ENCODE peak calls at places on chromosomes 3 and 15, in four cellular contexts. M is left lung, V is sigmoid colon, D is GM23338. N is an unnamed sample.

GRCh38 chr3:175335229-175335628 is 476.1 kb downstream of the NAALADL2 start:
- DNase-seq in M (no peak), V (no peak), D (no peak), N (no peak)

GRCh38 chr3:101077361-101078011 is 84.3 kb upstream of the ABI3BP start:
- DNase-seq in M (no peak), V (no peak), D (no peak), N (no peak)

GRCh38 chr3:99817047-99817436 is 620 bp upstream of the CMSS1 start:
- DNase-seq in M (no peak), V (peak), D (peak), N (no peak)

GRCh38 chr3:29693863-29694262 is 413.0 kb downstream of the RBMS3 start:
- DNase-seq in M (no peak), V (no peak), D (peak), N (no peak)

GRCh38 chr3:46065294-46065705 is 38.0 kb upstream of the XCR1 start:
- DNase-seq in M (no peak), V (no peak), D (no peak), N (no peak)

GRCh38 chr3:108391917-108392585 is 95.7 kb downstream of the HHLA2 start:
- DNase-seq in M (no peak), V (no peak), D (no peak), N (no peak)

GRCh38 chr3:128984596-128984995 is 9.3 kb downstream of the CFAP92 start:
- DNase-seq in M (no peak), V (no peak), D (no peak), N (no peak)

GRCh38 chr3:11452988-11453847 is 181.0 kb downstream of the ATG7 start:
- DNase-seq in M (no peak), V (no peak), D (no peak), N (no peak)

GRCh38 chr15:40582726-40583246 is 11.3 kb upstream of the KNL1 start:
- DNase-seq in M (no peak), V (no peak), D (peak), N (no peak)

GRCh38 chr3:32421185-32421584 is 29.5 kb downstream of the CMTM7 start:
- DNase-seq in M (no peak), V (no peak), D (no peak), N (no peak)

GRCh38 chr3:183825380-183826161 is at the start of gene MAP6D1:
- DNase-seq in M (no peak), V (no peak), D (peak), N (peak)

GRCh38 chr3:114194750-114195149 is 15.9 kb upstream of the DRD3 start:
- DNase-seq in M (no peak), V (no peak), D (no peak), N (no peak)

GRCh38 chr3:135844381-135844780 is 121.1 kb upstream of the PPP2R3A start:
- DNase-seq in M (no peak), V (no peak), D (no peak), N (no peak)

GRCh38 chr3:183576487-183577107 is 21.1 kb upstream of the KLHL6 start:
- DNase-seq in M (no peak), V (peak), D (no peak), N (no peak)

GRCh38 chr15:37581866-37582532 is 352.4 kb upstream of the TMCO5A start:
- DNase-seq in M (peak), V (no peak), D (no peak), N (no peak)

GRCh38 chr15:99438691-99439523 is 126.9 kb upstream of the MEF2A start:
- DNase-seq in M (peak), V (peak), D (peak), N (peak)

GRCh38 chr15:74621546-74621920 is 5.9 kb downstream of the CLK3 start:
- DNase-seq in M (no peak), V (no peak), D (no peak), N (no peak)

GRCh38 chr15:44670087-44670945 is 6.9 kb upstream of the SPG11 start:
- DNase-seq in M (no peak), V (no peak), D (no peak), N (no peak)

GRCh38 chr3:134423153-134423552 is 48.9 kb upstream of the AMOTL2 start:
- DNase-seq in M (no peak), V (no peak), D (peak), N (no peak)

GRCh38 chr3:157526036-157526435 is 22.8 kb upstream of the VEPH1 start:
- DNase-seq in M (no peak), V (no peak), D (no peak), N (no peak)

GRCh38 chr3:69746119-69746518 is 6.9 kb downstream of the MITF start:
- DNase-seq in M (no peak), V (no peak), D (no peak), N (no peak)

GRCh38 chr3:66276705-66277274 is 56.0 kb downstream of the SLC25A26 start:
- DNase-seq in M (no peak), V (peak), D (peak), N (no peak)

GRCh38 chr3:62110801-62111200 is 262.5 kb downstream of the FEZF2 start:
- DNase-seq in M (no peak), V (no peak), D (no peak), N (no peak)

GRCh38 chr3:62113092-62113491 is 260.3 kb downstream of the FEZF2 start:
- DNase-seq in M (no peak), V (no peak), D (no peak), N (no peak)

GRCh38 chr3:62109534-62109933 is 263.8 kb downstream of the FEZF2 start:
- DNase-seq in M (no peak), V (no peak), D (peak), N (no peak)
- TF ChIP-seq CTCF in M (no peak), V (no peak), D (peak), N (no peak)

GRCh38 chr3:147383617-147384016 is 22.7 kb downstream of the ZIC4 start:
- DNase-seq in M (no peak), V (no peak), D (peak), N (no peak)
- TF ChIP-seq CTCF in M (no peak), V (no peak), D (peak), N (no peak)

DNA sequence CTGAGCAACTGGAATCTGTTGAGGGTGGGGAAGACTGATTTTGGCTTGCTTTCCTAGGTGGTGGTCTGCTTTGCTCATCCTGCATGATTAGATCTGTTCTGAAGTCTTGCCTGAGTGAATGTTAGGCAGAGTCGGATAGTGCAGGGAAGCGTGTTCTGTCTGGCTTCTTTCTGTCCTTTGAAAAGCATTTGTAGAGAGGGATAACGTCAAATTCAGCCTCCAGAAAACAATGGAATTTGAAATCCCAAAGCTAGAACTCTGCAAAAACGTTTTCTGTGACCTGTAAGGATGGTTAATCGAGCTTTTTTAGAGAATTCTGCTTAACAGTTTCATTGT is 1.4 kb downstream of the GLCE start:
- DNase-seq in M (no peak), V (no peak), D (no peak), N (no peak)
- TF ChIP-seq CTCF in M (no peak), V (no peak), D (no peak), N (no peak)

GRCh38 chr3:178794711-178795110 is 258.5 kb downstream of the KCNMB2 start:
- DNase-seq in M (no peak), V (no peak), D (no peak), N (no peak)
- TF ChIP-seq CTCF in M (no peak), V (no peak), D (no peak), N (no peak)

N was measured in activated B cell treated with CpG ODN at 0.5 μM for 24 hours.